ENCODE peak calls at places on chromosome 1, in ten cellular contexts. X is erythroblast; L is lower lobe of right lung; F is C1 segment of cervical spinal cord; S is cardiac fibroblast; Y is chondrocyte; G is SHP77; K is stimulated activated CD8-positive, alpha-beta memory T cell treated with anti-CD3 and anti-CD28 coated beads, Interleukin-15, amount 100 ng/mL, for 24 hours; T is MV-4-11; B is amygdala. W is an unnamed sample.
A peak's percentile ranks its signal among the peaks of the same experiment; 100 is the strongest.

GRCh38 chr1:78009276-78009675 is 4.5 kb downstream of the DNAJB4 start:
- DNase-seq in Y (no peak), S (no peak), F (no peak), L (no peak), K (no peak), T (no peak), X (no peak), G (no peak), B (no peak), W (no peak)

GRCh38 chr1:91591175-91591968 is 90.7 kb downstream of the CDC7 start:
- DNase-seq in X (peak; percentile 81), F (no peak), K (no peak), Y (no peak), B (no peak), T (peak; percentile 5), G (no peak), S (no peak), L (no peak), W (no peak)

GRCh38 chr1:32754282-32755097 is 51.9 kb upstream of the SYNC start:
- DNase-seq in T (no peak), K (no peak), F (no peak), L (peak; percentile 63), Y (no peak), B (no peak), X (peak; percentile 67), S (no peak), G (no peak), W (no peak)

GRCh38 chr1:145897969-145898368 is 11.9 kb downstream of the ITGA10 start:
- DNase-seq in Y (no peak), K (no peak), L (no peak), G (no peak), X (no peak), B (no peak), F (no peak), T (no peak), S (no peak), W (no peak)

GRCh38 chr1:27235827-27236226 is 1.4 kb downstream of the WDTC1 start:
- DNase-seq in X (peak; percentile 45), G (no peak), T (peak; percentile 58), L (no peak), F (no peak), K (no peak), Y (no peak), B (no peak), S (peak; percentile 36), W (no peak)

GRCh38 chr1:225949041-225949440 is 8.0 kb upstream of the LEFTY2 start:
- DNase-seq in G (no peak), S (no peak), B (no peak), F (no peak), Y (peak; percentile 28), X (no peak), K (no peak), T (no peak), L (no peak), W (no peak)

GRCh38 chr1:3271866-3272265 is 182.6 kb upstream of the ARHGEF16 start:
- DNase-seq in B (no peak), K (no peak), Y (no peak), X (no peak), S (no peak), F (no peak), L (no peak), G (no peak), T (no peak), W (peak; percentile 71)

GRCh38 chr1:6037338-6037762 is 8.3 kb upstream of the KCNAB2 start:
- DNase-seq in T (no peak), S (peak; percentile 89), K (no peak), L (no peak), X (no peak), B (no peak), F (no peak), G (no peak), Y (no peak), W (peak; percentile 66)

GRCh38 chr1:153345187-153346066 is 3.2 kb downstream of the PGLYRP4 start:
- DNase-seq in L (no peak), T (no peak), G (no peak), S (no peak), Y (no peak), K (no peak), B (no peak), X (no peak), F (no peak), W (peak; percentile 54)

GRCh38 chr1:59151387-59151761 is 145.5 kb upstream of the FGGY start:
- DNase-seq in T (no peak), L (no peak), S (no peak), G (no peak), Y (no peak), B (no peak), F (no peak), X (no peak), K (no peak), W (no peak)